ENCODE peak calls at places on chromosomes 5 and 9, in six cellular contexts. S, J, P, O, L and R are unnamed samples.

GRCh38 chr5:77743181-77743580 is 33.0 kb downstream of the TBCA start:
- DNase-seq in S (peak; percentile 56), J (no peak), L (no peak), O (no peak), P (peak; percentile 22), R (no peak)

GRCh38 chr5:35067985-35068384 is 20.2 kb upstream of the AGXT2 start:
- DNase-seq in S (peak; percentile 44), O (no peak), L (no peak), J (no peak), P (peak; percentile 39), R (no peak)

GRCh38 chr5:57684299-57684702 is 201.7 kb upstream of the ACTBL2 start:
- DNase-seq in J (no peak), O (no peak), L (no peak), S (no peak), P (no peak), R (no peak)

GRCh38 chr5:133824661-133825254 is 143.7 kb downstream of the C5orf15 start:
- DNase-seq in O (no peak), S (no peak), P (no peak), J (no peak), L (no peak), R (no peak)

GRCh38 chr5:68420476-68421344 is 205.2 kb downstream of the PIK3R1 start:
- DNase-seq in O (no peak), S (no peak), P (no peak), L (no peak), J (no peak), R (no peak)

GRCh38 chr5:17991775-17992174 is 357.5 kb downstream of the TAF11L14 start:
- DNase-seq in L (no peak), S (no peak), O (no peak), J (no peak), P (no peak), R (no peak)

GRCh38 chr9:36728651-36729520 is 156.2 kb downstream of the MELK start:
- DNase-seq in P (peak; percentile 70), J (peak; percentile 79), S (peak; percentile 58), O (peak; percentile 66), L (peak; percentile 91), R (peak; percentile 85)

GRCh38 chr5:179953934-179954833 is 46.5 kb upstream of the TBC1D9B start:
- DNase-seq in L (no peak), J (peak; percentile 52), P (peak; percentile 70), O (no peak), S (no peak), R (no peak)

GRCh38 chr5:33614039-33614438 is 173.3 kb downstream of the TARS1 start:
- DNase-seq in P (no peak), O (no peak), S (no peak), L (no peak), J (no peak), R (no peak)

GRCh38 chr9:134055981-134056461 is 11.8 kb downstream of the BRD3 start:
- DNase-seq in P (peak; percentile 90), L (no peak), O (no peak), J (peak; percentile 90), S (peak; percentile 82), R (no peak)

GRCh38 chr9:121736147-121736721 is 84.8 kb downstream of the DAB2IP start:
- DNase-seq in J (peak; percentile 52), P (peak; percentile 61), S (peak; percentile 47), O (no peak), L (peak; percentile 90), R (peak; percentile 43)

GRCh38 chr9:133608382-133608781 is 807 bp downstream of the FAM163B start:
- DNase-seq in O (no peak), L (no peak), P (no peak), S (no peak), J (no peak), R (no peak)

GRCh38 chr9:137217276-137218211 is 4.5 kb downstream of the RNF208 start:
- DNase-seq in S (no peak), L (peak; percentile 89), P (peak; percentile 67), O (no peak), J (no peak), R (no peak)

GRCh38 chr5:159304961-159305595 is 25.2 kb downstream of the IL12B start:
- DNase-seq in S (peak; percentile 2), J (peak; percentile 53), L (no peak), O (no peak), P (no peak), R (no peak)

GRCh38 chr5:67510204-67510603 is 313.6 kb upstream of the CD180 start:
- DNase-seq in S (no peak), L (no peak), J (no peak), P (no peak), O (no peak), R (no peak)

GRCh38 chr9:109181284-109181683 is 14.2 kb upstream of the FRRS1L start:
- DNase-seq in J (no peak), L (no peak), S (no peak), P (no peak), O (peak; percentile 50), R (no peak)

GRCh38 chr5:129631946-129632345 is 115.9 kb upstream of the MINAR2 start:
- DNase-seq in S (no peak), J (no peak), P (no peak), L (no peak), O (no peak), R (no peak)

GRCh38 chr5:431001-431710 is 11.8 kb upstream of the EXOC3 start:
- DNase-seq in P (peak; percentile 58), O (peak; percentile 64), J (peak; percentile 57), S (no peak), L (peak; percentile 82), R (peak; percentile 42)

GRCh38 chr5:139764250-139764791 is 31.3 kb upstream of the PSD2 start:
- DNase-seq in L (peak; percentile 70), P (peak; percentile 46), J (no peak), S (no peak), O (no peak), R (no peak)

GRCh38 chr5:164000241-164000640 is 494.8 kb downstream of the MAT2B start:
- DNase-seq in J (no peak), L (no peak), P (no peak), S (no peak), O (no peak), R (no peak)

GRCh38 chr5:82426419-82427154 is 148.4 kb upstream of the RPS23 start:
- DNase-seq in S (no peak), J (no peak), P (no peak), O (no peak), L (no peak), R (no peak)

GRCh38 chr5:151742870-151743294 is 15.5 kb downstream of the ATOX1 start:
- DNase-seq in J (peak; percentile 87), S (peak; percentile 66), L (peak; percentile 67), P (peak; percentile 86), O (no peak), R (peak; percentile 55)

GRCh38 chr9:131418143-131419028 is 24.5 kb downstream of the PRRC2B start:
- DNase-seq in L (peak; percentile 56), P (peak; percentile 51), O (no peak), J (peak; percentile 50), S (no peak), R (no peak)

GRCh38 chr9:114691956-114692295 is 9.9 kb upstream of the TEX48 start:
- DNase-seq in P (no peak), J (no peak), O (no peak), L (no peak), S (no peak), R (no peak)
- H3K4me1 ChIP-seq in P (peaks cover 40% of the 10 kb centered on the region), J (peaks cover 21% of the 10 kb centered on the region), O (peaks cover 16% of the 10 kb centered on the region), L (no peaks in the 10 kb centered on the region), S (peaks cover 12% of the 10 kb centered on the region), R (no peaks in the 10 kb centered on the region)

DNA sequence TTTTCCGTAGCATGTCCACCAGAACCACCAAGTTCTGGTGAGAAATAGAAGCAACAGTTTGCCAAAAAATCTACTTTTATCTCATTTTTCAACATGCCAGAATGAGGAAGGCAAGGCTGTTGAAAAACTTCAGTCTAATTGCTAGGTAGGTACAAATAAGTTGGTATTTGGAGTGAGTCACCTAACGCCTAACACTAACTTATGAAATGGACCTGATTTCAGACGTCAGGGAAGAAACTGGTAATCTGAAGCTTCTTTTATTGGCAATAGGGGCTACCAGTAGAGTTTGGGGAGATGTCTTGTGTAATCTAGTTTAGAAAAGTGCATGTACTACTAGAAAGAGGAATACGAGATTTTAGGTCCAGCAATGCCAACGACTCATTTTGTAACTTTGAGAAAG is 4.4 kb upstream of the PDE6A start:
- DNase-seq in S (no peak), J (no peak), L (no peak), P (no peak), O (no peak), R (no peak)
- H3K9ac ChIP-seq in S (no peak overlapping the region), J (no peak overlapping the region), L (no peak overlapping the region), P (no peak overlapping the region), O (no peak overlapping the region), R (no peak overlapping the region)

DNA sequence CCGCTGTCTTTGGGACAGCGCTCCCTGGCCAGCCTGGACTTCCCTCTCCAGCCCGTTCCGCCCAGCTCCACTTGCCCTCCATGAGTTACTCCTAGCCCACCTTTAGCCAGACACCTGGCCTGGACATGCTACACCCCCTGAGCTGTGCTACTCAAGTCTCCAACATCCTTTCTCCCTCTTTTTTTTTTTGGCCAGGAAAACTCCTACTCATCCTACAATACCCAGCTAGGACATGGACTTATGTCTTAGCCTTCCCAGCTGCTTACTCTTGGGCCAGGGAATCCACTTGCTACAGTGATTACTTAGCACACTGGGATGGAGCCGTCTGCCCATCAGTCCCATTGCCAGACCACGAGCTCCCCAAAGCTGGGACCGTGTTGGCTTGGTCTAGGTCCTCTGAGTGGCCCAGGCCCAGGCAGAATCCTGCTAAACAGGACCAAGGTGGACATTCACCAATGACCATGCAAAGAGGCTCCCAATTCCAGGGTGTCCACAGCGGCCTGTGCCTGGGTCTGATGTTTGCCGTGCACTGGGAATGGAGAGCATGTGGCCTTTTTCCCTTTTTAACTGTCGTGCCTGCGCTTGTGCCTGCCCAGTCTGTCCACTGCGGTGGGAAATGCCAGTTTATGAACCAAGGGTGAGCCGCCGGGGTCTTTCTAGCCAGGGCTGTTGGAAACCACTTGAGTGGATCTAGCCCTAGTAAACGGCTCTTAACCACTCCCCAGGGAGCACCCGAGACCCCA is 92.9 kb upstream of the PHYKPL start:
- DNase-seq in S (no peak), P (no peak), O (no peak), L (no peak), J (no peak), R (no peak)
- H3K9me3 ChIP-seq in S (no peaks in the 10 kb centered on the region), P (no peaks in the 10 kb centered on the region), O (no peaks in the 10 kb centered on the region), L (no peaks in the 10 kb centered on the region), J (peaks cover 8% of the 10 kb centered on the region), R (no peaks in the 10 kb centered on the region)

DNA sequence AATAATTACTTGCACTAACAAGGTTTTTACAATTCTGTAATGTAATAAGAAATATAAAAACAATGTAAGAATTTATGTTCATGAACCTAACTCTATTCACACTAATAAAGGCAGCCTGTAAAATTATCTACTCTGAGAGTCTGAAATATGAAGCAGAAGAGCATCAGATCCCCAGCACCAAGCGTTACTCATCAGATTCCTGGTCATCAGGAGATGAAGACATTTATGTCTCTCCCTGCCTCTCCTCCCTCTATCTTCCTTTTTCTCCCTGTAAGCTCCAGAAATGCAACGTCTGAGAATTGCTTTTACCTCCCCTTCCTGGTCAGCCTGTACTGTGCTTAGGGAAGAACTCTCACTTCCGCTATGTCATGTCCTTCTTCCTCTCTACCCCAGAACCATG is 114.4 kb upstream of the SLIT3 start:
- DNase-seq in J (no peak), L (no peak), O (no peak), S (peak; percentile 32), P (peak; percentile 77), R (no peak)
- H3K4me1 ChIP-seq in J (peaks cover 52% of the 10 kb centered on the region), L (no peaks in the 10 kb centered on the region), O (no peaks in the 10 kb centered on the region), S (peaks cover 4% of the 10 kb centered on the region), P (peaks cover 65% of the 10 kb centered on the region), R (no peaks in the 10 kb centered on the region)